ENCODE peak calls at places on chromosome 4, in six cellular contexts. W is immature natural killer cell; V is SK-N-SH; H is Right ventricle myocardium inferior; Y is CD4-positive, alpha-beta T cell; A is activated naive CD8-positive, alpha-beta T cell treated with anti-CD3 and anti-CD28 coated beads, Interleukin-2, amount 50 U/mL, for 16 hours. X is an unnamed sample.

GRCh38 chr4:125994024-125994423 is 679.3 kb downstream of the FAT4 start:
- DNase-seq in W (no peak), V (no peak), H (no peak), Y (no peak), A (no peak), X (no peak)

GRCh38 chr4:73998040-73999011 is at the start of gene CXCL5:
- DNase-seq in W (no peak), V (no peak), H (peak), Y (no peak), A (no peak), X (no peak)

GRCh38 chr4:171812377-171813194 is 618 bp upstream of the GALNTL6 start:
- DNase-seq in W (no peak), V (peak), H (peak), Y (no peak), A (no peak), X (peak)

GRCh38 chr4:48268956-48269860 is at the start of gene TEC:
- DNase-seq in W (no peak), V (peak), H (peak), Y (peak), A (no peak), X (peak)

GRCh38 chr4:113682730-113683129 is 78.8 kb downstream of the CAMK2D start:
- DNase-seq in W (no peak), V (no peak), H (no peak), Y (no peak), A (no peak), X (no peak)

GRCh38 chr4:86924805-86925204 is 10.0 kb upstream of the AFF1 start:
- DNase-seq in W (no peak), V (no peak), H (no peak), Y (no peak), A (no peak), X (no peak)

GRCh38 chr4:75004755-75005668 is 72.1 kb downstream of the PARM1 start:
- DNase-seq in W (no peak), V (no peak), H (no peak), Y (no peak), A (no peak), X (no peak)

GRCh38 chr4:152590179-152591031 is 54.5 kb upstream of the FBXW7 start:
- DNase-seq in W (no peak), V (peak), H (no peak), Y (no peak), A (no peak), X (no peak)

GRCh38 chr4:40307627-40308497 is 27.3 kb upstream of the CHRNA9 start:
- DNase-seq in W (peak), V (no peak), H (no peak), Y (peak), A (no peak), X (no peak)

X was measured in chondrocyte.